ENCODE peak calls at places on chromosome 13, in six cellular contexts. One of them, this sample, is unnamed.
A peak's percentile ranks its signal among the peaks of the same experiment; 100 is the strongest.

GRCh38 chr13:99974939-99975561 is 3.5 kb upstream of the ZIC5 start:
- DNase-seq in stimulated activated CD4-positive, alpha-beta T cell treated with anti-CD3 and anti-CD28 coated beads, TNF-alpha, amount 100 ng/mL, for 4 hours: no peak
- DNase-seq in stimulated activated naive CD8-positive, alpha-beta T cell treated with anti-CD3 and anti-CD28 coated beads, Interleukin-15, Interleukin-2, amounts not matched to agents 100 U/mL and 50 U/mL, for 24 hours: peak; percentile 3
- DNase-seq in activated CD4-positive, alpha-beta T cell treated with anti-CD3 and anti-CD28 coated beads, Interleukin-2, amount 50 U/mL, for 48 hours: no peak
- DNase-seq in mesendoderm: peak; percentile 31
- DNase-seq in mesenchymal stem cell: no peak
- DNase-seq in this sample: peak; percentile 38

GRCh38 chr13:22235285-22235949 is 564.5 kb downstream of the FGF9 start:
- DNase-seq in stimulated activated CD4-positive, alpha-beta T cell treated with anti-CD3 and anti-CD28 coated beads, TNF-alpha, amount 100 ng/mL, for 4 hours: no peak
- DNase-seq in mesendoderm: peak; percentile 87
- DNase-seq in mesenchymal stem cell: no peak
- DNase-seq in stimulated activated naive CD8-positive, alpha-beta T cell treated with anti-CD3 and anti-CD28 coated beads, Interleukin-15, Interleukin-2, amounts not matched to agents 100 U/mL and 50 U/mL, for 24 hours: peak; percentile 19
- DNase-seq in activated CD4-positive, alpha-beta T cell treated with anti-CD3 and anti-CD28 coated beads, Interleukin-2, amount 50 U/mL, for 48 hours: no peak
- DNase-seq in this sample: peak; percentile 92

GRCh38 chr13:97068964-97069815 is 74.9 kb upstream of the OXGR1 start:
- DNase-seq in mesendoderm: peak; percentile 5
- DNase-seq in mesenchymal stem cell: no peak
- DNase-seq in stimulated activated naive CD8-positive, alpha-beta T cell treated with anti-CD3 and anti-CD28 coated beads, Interleukin-15, Interleukin-2, amounts not matched to agents 100 U/mL and 50 U/mL, for 24 hours: no peak
- DNase-seq in stimulated activated CD4-positive, alpha-beta T cell treated with anti-CD3 and anti-CD28 coated beads, TNF-alpha, amount 100 ng/mL, for 4 hours: no peak
- DNase-seq in activated CD4-positive, alpha-beta T cell treated with anti-CD3 and anti-CD28 coated beads, Interleukin-2, amount 50 U/mL, for 48 hours: no peak
- DNase-seq in this sample: no peak

GRCh38 chr13:45391926-45392325 is 26.2 kb downstream of the SLC25A30 start:
- DNase-seq in stimulated activated naive CD8-positive, alpha-beta T cell treated with anti-CD3 and anti-CD28 coated beads, Interleukin-15, Interleukin-2, amounts not matched to agents 100 U/mL and 50 U/mL, for 24 hours: no peak
- DNase-seq in activated CD4-positive, alpha-beta T cell treated with anti-CD3 and anti-CD28 coated beads, Interleukin-2, amount 50 U/mL, for 48 hours: no peak
- DNase-seq in mesenchymal stem cell: no peak
- DNase-seq in mesendoderm: no peak
- DNase-seq in stimulated activated CD4-positive, alpha-beta T cell treated with anti-CD3 and anti-CD28 coated beads, TNF-alpha, amount 100 ng/mL, for 4 hours: no peak
- DNase-seq in this sample: no peak

GRCh38 chr13:37701972-37702371 is 103.4 kb upstream of the POSTN start:
- DNase-seq in mesendoderm: peak; percentile 50
- DNase-seq in mesenchymal stem cell: peak; percentile 96
- DNase-seq in activated CD4-positive, alpha-beta T cell treated with anti-CD3 and anti-CD28 coated beads, Interleukin-2, amount 50 U/mL, for 48 hours: no peak
- DNase-seq in stimulated activated naive CD8-positive, alpha-beta T cell treated with anti-CD3 and anti-CD28 coated beads, Interleukin-15, Interleukin-2, amounts not matched to agents 100 U/mL and 50 U/mL, for 24 hours: no peak
- DNase-seq in stimulated activated CD4-positive, alpha-beta T cell treated with anti-CD3 and anti-CD28 coated beads, TNF-alpha, amount 100 ng/mL, for 4 hours: no peak
- DNase-seq in this sample: peak; percentile 61

GRCh38 chr13:48839171-48839570 is 136.5 kb upstream of the FNDC3A start:
- DNase-seq in mesenchymal stem cell: no peak
- DNase-seq in activated CD4-positive, alpha-beta T cell treated with anti-CD3 and anti-CD28 coated beads, Interleukin-2, amount 50 U/mL, for 48 hours: no peak
- DNase-seq in stimulated activated naive CD8-positive, alpha-beta T cell treated with anti-CD3 and anti-CD28 coated beads, Interleukin-15, Interleukin-2, amounts not matched to agents 100 U/mL and 50 U/mL, for 24 hours: no peak
- DNase-seq in stimulated activated CD4-positive, alpha-beta T cell treated with anti-CD3 and anti-CD28 coated beads, TNF-alpha, amount 100 ng/mL, for 4 hours: no peak
- DNase-seq in mesendoderm: no peak
- DNase-seq in this sample: no peak

GRCh38 chr13:26941345-26942174 is 181.0 kb upstream of the GPR12 start:
- DNase-seq in mesenchymal stem cell: peak; percentile 92
- DNase-seq in mesendoderm: no peak
- DNase-seq in stimulated activated CD4-positive, alpha-beta T cell treated with anti-CD3 and anti-CD28 coated beads, TNF-alpha, amount 100 ng/mL, for 4 hours: no peak
- DNase-seq in stimulated activated naive CD8-positive, alpha-beta T cell treated with anti-CD3 and anti-CD28 coated beads, Interleukin-15, Interleukin-2, amounts not matched to agents 100 U/mL and 50 U/mL, for 24 hours: no peak
- DNase-seq in activated CD4-positive, alpha-beta T cell treated with anti-CD3 and anti-CD28 coated beads, Interleukin-2, amount 50 U/mL, for 48 hours: no peak
- DNase-seq in this sample: no peak

GRCh38 chr13:110302154-110302553 is 4.8 kb downstream of the COL4A1 start:
- DNase-seq in mesenchymal stem cell: no peak
- DNase-seq in mesendoderm: no peak
- DNase-seq in stimulated activated naive CD8-positive, alpha-beta T cell treated with anti-CD3 and anti-CD28 coated beads, Interleukin-15, Interleukin-2, amounts not matched to agents 100 U/mL and 50 U/mL, for 24 hours: no peak
- DNase-seq in stimulated activated CD4-positive, alpha-beta T cell treated with anti-CD3 and anti-CD28 coated beads, TNF-alpha, amount 100 ng/mL, for 4 hours: no peak
- DNase-seq in activated CD4-positive, alpha-beta T cell treated with anti-CD3 and anti-CD28 coated beads, Interleukin-2, amount 50 U/mL, for 48 hours: no peak
- DNase-seq in this sample: no peak

GRCh38 chr13:42497798-42498197 is 76.2 kb upstream of the TNFSF11 start:
- DNase-seq in mesenchymal stem cell: peak; percentile 76
- DNase-seq in stimulated activated CD4-positive, alpha-beta T cell treated with anti-CD3 and anti-CD28 coated beads, TNF-alpha, amount 100 ng/mL, for 4 hours: no peak
- DNase-seq in mesendoderm: no peak
- DNase-seq in activated CD4-positive, alpha-beta T cell treated with anti-CD3 and anti-CD28 coated beads, Interleukin-2, amount 50 U/mL, for 48 hours: no peak
- DNase-seq in stimulated activated naive CD8-positive, alpha-beta T cell treated with anti-CD3 and anti-CD28 coated beads, Interleukin-15, Interleukin-2, amounts not matched to agents 100 U/mL and 50 U/mL, for 24 hours: peak; percentile 14
- DNase-seq in this sample: no peak

This sample was measured in islet precursor cell.